ENCODE peak calls at places on chromosomes 4 and X, in ten cellular contexts. O, A, M, E, S, K, I, P, H and N are unnamed samples.

GRCh38 chr4:14853186-14853946 is 148.9 kb upstream of the CPEB2 start:
- DNase-seq in O (peak), A (no peak), M (no peak), E (no peak), S (no peak), K (peak), I (no peak), P (no peak), H (no peak), N (no peak)

GRCh38 chr4:22203436-22204011 is 255.0 kb upstream of the KCNIP4 start:
- DNase-seq in O (peak), A (no peak), M (no peak), E (no peak), S (no peak), K (no peak), I (no peak), P (no peak), H (no peak), N (no peak)

GRCh38 chr4:54568184-54568583 is 89.6 kb upstream of the KIT start:
- DNase-seq in O (peak), A (no peak), M (no peak), E (no peak), S (no peak), K (no peak), I (no peak), P (no peak), H (no peak), N (no peak)

GRCh38 chr4:108172780-108173598 is 4.3 kb upstream of the LEF1 start:
- DNase-seq in O (no peak), A (no peak), M (peak), E (peak), S (peak), K (no peak), I (no peak), P (peak), H (peak), N (no peak)

GRCh38 chr4:69849969-69850368 is 10.0 kb downstream of the SULT1E1 start:
- DNase-seq in O (no peak), A (no peak), M (no peak), E (no peak), S (no peak), K (no peak), I (no peak), P (no peak), H (no peak), N (no peak)

GRCh38 chr4:1406946-1407656 is 859 bp upstream of the NKX1-1 start:
- DNase-seq in O (no peak), A (no peak), M (no peak), E (peak), S (peak), K (no peak), I (no peak), P (peak), H (peak), N (peak)

GRCh38 chr4:156609421-156609820 is 362.2 kb downstream of the PDGFC start:
- DNase-seq in O (no peak), A (no peak), M (peak), E (no peak), S (peak), K (no peak), I (no peak), P (no peak), H (no peak), N (no peak)

GRCh38 chrX:8647176-8647575 is 84.8 kb downstream of the ANOS1 start:
- DNase-seq in O (no peak), A (no peak), M (no peak), E (no peak), S (no peak), K (no peak), I (no peak), P (no peak), H (no peak), N (no peak)

GRCh38 chr4:16707874-16708273 is 190.6 kb downstream of the LDB2 start:
- DNase-seq in O (no peak), A (no peak), M (no peak), E (no peak), S (no peak), K (no peak), I (no peak), P (no peak), H (no peak), N (no peak)

GRCh38 chrX:19381326-19381725 is 37.6 kb downstream of the PDHA1 start:
- DNase-seq in O (no peak), A (no peak), M (no peak), E (no peak), S (no peak), K (no peak), I (no peak), P (no peak), H (no peak), N (no peak)

GRCh38 chrX:111886678-111887077 is 10.7 kb downstream of the TRPC5OS start:
- DNase-seq in O (no peak), A (no peak), M (no peak), E (no peak), S (no peak), K (no peak), I (no peak), P (no peak), H (no peak), N (no peak)

GRCh38 chr4:37976513-37976912 is 16.3 kb downstream of the PTTG2 start:
- DNase-seq in O (no peak), A (no peak), M (no peak), E (no peak), S (no peak), K (no peak), I (no peak), P (no peak), H (no peak), N (no peak)

GRCh38 chr4:152500798-152501434 is 35.0 kb downstream of the FBXW7 start:
- DNase-seq in O (peak), A (peak), M (no peak), E (peak), S (no peak), K (peak), I (no peak), P (peak), H (peak), N (no peak)

GRCh38 chr4:38920186-38920585 is 52.6 kb downstream of the FAM114A1 start:
- DNase-seq in O (no peak), A (no peak), M (no peak), E (no peak), S (no peak), K (no peak), I (no peak), P (no peak), H (no peak), N (no peak)

GRCh38 chrX:48958635-48959094 is 1.3 kb upstream of the OTUD5 start:
- DNase-seq in O (peak), A (no peak), M (peak), E (peak), S (no peak), K (peak), I (no peak), P (peak), H (no peak), N (no peak)

GRCh38 chr4:122652379-122652778 is 31.5 kb upstream of the IL21 start:
- DNase-seq in O (peak), A (peak), M (no peak), E (no peak), S (no peak), K (peak), I (no peak), P (peak), H (no peak), N (no peak)

GRCh38 chrX:111615227-111615626 is 65.7 kb upstream of the ALG13 start:
- DNase-seq in O (no peak), A (no peak), M (no peak), E (no peak), S (no peak), K (no peak), I (no peak), P (no peak), H (no peak), N (no peak)

GRCh38 chrX:107731831-107732502 is 43.6 kb downstream of the TSC22D3 start:
- DNase-seq in O (peak), A (no peak), M (peak), E (peak), S (peak), K (no peak), I (no peak), P (no peak), H (peak), N (no peak)

GRCh38 chr4:114807759-114808404 is 209.3 kb downstream of the UGT8 start:
- DNase-seq in O (peak), A (peak), M (no peak), E (no peak), S (no peak), K (no peak), I (no peak), P (peak), H (peak), N (no peak)

GRCh38 chrX:140090800-140091275 is 125.5 kb upstream of the CXorf66 start:
- DNase-seq in O (no peak), A (no peak), M (no peak), E (no peak), S (no peak), K (no peak), I (no peak), P (no peak), H (no peak), N (no peak)

GRCh38 chrX:150211988-150212387 is 151.1 kb upstream of the MAMLD1 start:
- DNase-seq in O (peak), A (no peak), M (no peak), E (no peak), S (no peak), K (no peak), I (no peak), P (no peak), H (no peak), N (no peak)

GRCh38 chr4:81346719-81347118 is 125.0 kb downstream of the RASGEF1B start:
- DNase-seq in O (no peak), A (no peak), M (no peak), E (no peak), S (no peak), K (no peak), I (no peak), P (peak), H (no peak), N (no peak)

GRCh38 chr4:112973897-112974296 is 75.6 kb upstream of the ANK2 start:
- DNase-seq in O (no peak), A (no peak), M (no peak), E (no peak), S (no peak), K (no peak), I (no peak), P (no peak), H (no peak), N (no peak)

GRCh38 chrX:85107407-85107806 is 103.7 kb downstream of the APOOL start:
- DNase-seq in O (no peak), A (no peak), M (no peak), E (no peak), S (no peak), K (no peak), I (no peak), P (no peak), H (no peak), N (no peak)

GRCh38 chrX:18898517-18898916 is 85.4 kb downstream of the PHKA2 start:
- DNase-seq in O (no peak), A (no peak), M (no peak), E (no peak), S (no peak), K (no peak), I (no peak), P (no peak), H (no peak), N (peak)

GRCh38 chrX:124634363-124634762 is 288.0 kb downstream of the SH2D1A start:
- DNase-seq in O (no peak), A (no peak), M (no peak), E (no peak), S (no peak), K (no peak), I (no peak), P (no peak), H (no peak), N (no peak)

GRCh38 chr4:97670703-97671269 is 472.5 kb downstream of the STPG2 start:
- DNase-seq in O (no peak), A (no peak), M (no peak), E (no peak), S (no peak), K (no peak), I (no peak), P (no peak), H (no peak), N (no peak)

GRCh38 chr4:76703123-76703490 is 194.8 kb downstream of the SOWAHB start:
- DNase-seq in O (no peak), A (no peak), M (no peak), E (no peak), S (no peak), K (no peak), I (no peak), P (no peak), H (no peak), N (no peak)

GRCh38 chr4:111512081-111512774 is 633.0 kb upstream of the FAM241A start:
- DNase-seq in O (peak), A (no peak), M (no peak), E (no peak), S (no peak), K (peak), I (no peak), P (no peak), H (no peak), N (no peak)

GRCh38 chrX:47918274-47918673 is 81.6 kb downstream of the ZNF81 start:
- DNase-seq in O (no peak), A (no peak), M (no peak), E (no peak), S (no peak), K (no peak), I (no peak), P (no peak), H (no peak), N (no peak)

GRCh38 chr4:138673053-138673452 is 342.5 kb upstream of the NOCT start:
- DNase-seq in O (peak), A (no peak), M (no peak), E (no peak), S (no peak), K (no peak), I (no peak), P (no peak), H (no peak), N (no peak)

GRCh38 chr4:46586566-46586965 is 196.6 kb upstream of the GABRA2 start:
- DNase-seq in O (no peak), A (no peak), M (no peak), E (no peak), S (no peak), K (no peak), I (no peak), P (no peak), H (peak), N (no peak)

GRCh38 chrX:13290891-13291614 is 28.8 kb downstream of the ATXN3L start:
- DNase-seq in O (no peak), A (no peak), M (no peak), E (no peak), S (no peak), K (no peak), I (no peak), P (no peak), H (no peak), N (no peak)
- TF ChIP-seq CTCF in O (no peak), A (no peak), M (no peak), E (no peak), S (no peak), K (no peak), I (no peak), P (no peak), H (no peak), N (no peak)

GRCh38 chr4:176565044-176565443 is 227.7 kb downstream of the VEGFC start:
- DNase-seq in O (no peak), A (no peak), M (no peak), E (no peak), S (no peak), K (no peak), I (no peak), P (no peak), H (no peak), N (no peak)

GRCh38 chr4:176566769-176567168 is 226.0 kb downstream of the VEGFC start:
- DNase-seq in O (no peak), A (no peak), M (no peak), E (no peak), S (no peak), K (no peak), I (no peak), P (no peak), H (no peak), N (no peak)

GRCh38 chr4:176563591-176563990 is 229.1 kb downstream of the VEGFC start:
- DNase-seq in O (peak), A (no peak), M (no peak), E (no peak), S (no peak), K (peak), I (no peak), P (peak), H (no peak), N (no peak)

GRCh38 chr4:176575141-176575731 is 217.5 kb downstream of the VEGFC start:
- DNase-seq in O (no peak), A (no peak), M (no peak), E (no peak), S (no peak), K (no peak), I (no peak), P (no peak), H (no peak), N (no peak)

GRCh38 chr4:176569301-176569700 is 223.4 kb downstream of the VEGFC start:
- DNase-seq in O (no peak), A (no peak), M (no peak), E (no peak), S (no peak), K (no peak), I (no peak), P (no peak), H (no peak), N (no peak)
- TF ChIP-seq CTCF in O (peak), A (peak), M (peak), E (no peak), S (no peak), K (peak), I (no peak), P (peak), H (no peak), N (peak)

DNA sequence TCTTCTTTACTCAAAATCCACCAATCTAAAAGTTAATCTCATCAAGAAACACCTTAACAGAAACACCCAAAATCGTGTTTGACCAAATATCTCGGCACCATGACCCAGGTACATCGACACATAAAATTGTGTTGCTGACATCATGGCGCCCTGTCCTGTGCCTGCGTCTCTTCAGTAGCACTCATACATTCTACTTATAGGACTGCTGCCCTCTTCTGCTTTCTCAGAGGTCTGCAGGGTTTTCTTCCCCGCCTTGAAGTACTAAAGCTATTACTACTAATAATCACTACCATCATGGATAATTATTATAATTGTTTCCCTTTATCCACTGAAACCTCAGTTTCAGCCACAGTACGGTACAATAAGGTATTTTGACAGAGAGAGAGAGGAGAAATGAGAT is 1403.1 kb upstream of the TENM3 start:
- DNase-seq in O (no peak), A (no peak), M (no peak), E (no peak), S (no peak), K (no peak), I (no peak), P (no peak), H (peak), N (no peak)
- TF ChIP-seq CTCF in O (peak), A (no peak), M (no peak), E (no peak), S (no peak), K (no peak), I (no peak), P (peak), H (peak), N (peak)

DNA sequence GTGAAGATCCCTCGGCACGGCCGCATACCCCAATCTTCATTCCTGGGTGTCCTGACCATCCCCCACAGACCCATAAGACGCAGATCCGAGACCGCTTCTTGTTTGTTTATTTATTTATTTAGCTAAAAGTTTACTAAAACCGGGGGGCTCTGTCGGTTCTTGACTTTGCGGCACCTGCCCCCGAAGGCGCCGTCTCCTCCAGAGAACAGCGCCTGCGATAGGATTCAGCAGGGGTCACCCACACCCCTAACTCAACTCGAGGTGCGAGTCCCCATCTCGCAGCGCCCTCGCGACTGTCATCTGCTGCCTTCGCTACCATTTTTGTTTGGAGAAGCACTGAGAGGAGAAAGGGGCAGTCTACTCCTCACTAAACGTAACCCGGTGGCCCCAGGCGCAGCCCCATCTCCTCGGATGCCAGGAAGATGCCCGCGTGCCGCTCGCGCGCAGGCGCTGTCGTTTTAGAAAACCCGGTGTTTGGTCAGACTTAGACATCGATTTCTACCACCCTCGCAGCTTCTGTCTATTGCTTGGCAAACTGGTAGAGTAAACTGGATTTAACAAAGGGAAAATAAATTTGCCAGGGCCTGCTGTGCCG is 18.9 kb upstream of the GPR101 start:
- DNase-seq in O (no peak), A (no peak), M (no peak), E (no peak), S (no peak), K (no peak), I (no peak), P (no peak), H (peak), N (no peak)
- TF ChIP-seq CTCF in O (no peak), A (peak), M (peak), E (no peak), S (no peak), K (no peak), I (no peak), P (no peak), H (peak), N (peak)

DNA sequence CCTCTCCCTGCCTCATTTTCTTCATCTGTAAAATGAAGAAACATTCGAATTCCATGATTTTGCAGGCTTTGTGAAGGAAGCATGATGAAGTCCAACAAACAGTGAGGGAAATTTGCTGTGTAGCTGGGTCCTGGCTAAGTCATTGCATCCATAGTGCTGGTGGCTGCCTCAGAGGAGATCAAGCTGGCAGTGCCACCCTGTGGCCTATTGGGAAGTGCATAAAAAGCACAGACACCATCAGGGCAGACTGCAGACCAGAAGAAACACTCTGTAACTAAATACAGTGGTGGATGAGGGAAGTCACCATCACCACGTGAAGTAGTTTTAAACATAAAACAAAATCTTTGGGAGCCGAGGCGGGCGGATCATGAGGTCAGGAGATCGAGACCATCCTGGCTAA is 40.7 kb upstream of the DDX3X start:
- DNase-seq in O (no peak), A (no peak), M (no peak), E (no peak), S (no peak), K (no peak), I (no peak), P (peak), H (peak), N (no peak)
- TF ChIP-seq CTCF in O (peak), A (peak), M (peak), E (no peak), S (no peak), K (no peak), I (no peak), P (peak), H (peak), N (peak)

DNA sequence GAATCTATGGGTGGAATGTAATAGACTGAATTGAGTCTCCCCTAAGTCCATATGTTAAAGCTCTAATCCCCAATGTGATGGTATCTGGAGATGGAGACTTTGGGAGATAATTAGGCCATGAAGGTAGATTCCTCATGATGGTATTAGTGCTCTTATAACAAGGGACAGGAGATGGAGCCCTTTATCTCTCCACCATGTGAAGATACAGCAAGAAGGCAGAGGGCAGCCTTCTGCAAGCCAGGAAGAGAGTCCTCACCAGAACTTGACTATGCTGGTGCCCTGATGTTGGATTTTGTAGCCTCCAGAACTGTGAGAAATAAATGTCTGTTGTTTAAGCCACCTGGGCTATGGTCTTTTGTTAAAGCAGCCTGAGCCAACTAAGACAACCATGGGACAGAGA is 76.4 kb upstream of the F8A3 start:
- DNase-seq in O (no peak), A (no peak), M (no peak), E (no peak), S (no peak), K (no peak), I (no peak), P (no peak), H (no peak), N (no peak)
- TF ChIP-seq CTCF in O (no peak), A (peak), M (no peak), E (no peak), S (no peak), K (no peak), I (no peak), P (no peak), H (peak), N (no peak)

GRCh38 chr4:143441678-143442077 is 71.8 kb upstream of the SMARCA5 start:
- DNase-seq in O (no peak), A (no peak), M (no peak), E (no peak), S (no peak), K (no peak), I (no peak), P (no peak), H (peak), N (no peak)
- TF ChIP-seq CTCF in O (no peak), A (no peak), M (no peak), E (no peak), S (no peak), K (no peak), I (no peak), P (no peak), H (no peak), N (peak)